ENCODE peak calls at places on chromosomes 7 and 10, in ten cellular contexts. S is stomach, T is MM.1S, J is tibial nerve, O is adrenal gland, P is brain microvascular endothelial cell, R is GM23338, K is progenitor cell of endocrine pancreas, B is astrocyte, Q is HL-60. H is an unnamed sample.

GRCh38 chr7:40717242-40717641 is 582.4 kb downstream of the SUGCT start:
- DNase-seq in P (peak), O (peak), J (peak), S (peak), K (no peak), T (peak), Q (no peak), B (peak), R (peak), H (no peak)

GRCh38 chr7:17085186-17085585 is 203.4 kb upstream of the AGR3 start:
- DNase-seq in B (no peak), T (no peak), P (no peak), R (no peak), O (no peak), K (no peak), S (no peak), J (no peak), Q (no peak), H (no peak)

GRCh38 chr10:124744047-124744687 is at the start of gene FAM53B:
- DNase-seq in S (peak), P (peak), B (peak), T (peak), Q (peak), R (peak), J (peak), O (peak), K (peak), H (peak)

GRCh38 chr7:122746948-122747347 is 44.2 kb upstream of the RNF148 start:
- DNase-seq in K (no peak), J (no peak), S (no peak), P (no peak), O (no peak), B (no peak), T (no peak), Q (no peak), R (no peak), H (no peak)

GRCh38 chr10:87619705-87620104 is 40.0 kb upstream of the PAPSS2 start:
- DNase-seq in K (no peak), S (no peak), J (no peak), T (no peak), O (no peak), Q (no peak), P (no peak), B (peak), R (no peak), H (peak)

GRCh38 chr7:22726849-22727792 is at the start of gene IL6:
- DNase-seq in Q (no peak), T (no peak), S (peak), J (peak), R (peak), K (no peak), P (peak), B (peak), O (peak), H (peak)

GRCh38 chr7:121447939-121448338 is 51.8 kb upstream of the FAM3C start:
- DNase-seq in T (no peak), K (no peak), B (no peak), O (no peak), Q (no peak), R (no peak), S (no peak), J (no peak), P (no peak), H (no peak)

GRCh38 chr7:5692845-5693278 is 88.6 kb downstream of the RNF216 start:
- DNase-seq in S (no peak), O (no peak), P (peak), Q (no peak), R (no peak), B (peak), K (no peak), T (no peak), J (no peak), H (peak)

GRCh38 chr7:66150471-66150870 is 35.8 kb downstream of the CRCP start:
- DNase-seq in Q (peak), K (no peak), T (no peak), O (peak), S (no peak), P (peak), B (peak), J (peak), R (no peak), H (peak)

GRCh38 chr10:31650010-31650409 is 278.6 kb downstream of the ARHGAP12 start:
- DNase-seq in Q (no peak), R (no peak), K (no peak), T (no peak), S (no peak), O (peak), J (peak), B (peak), P (peak), H (peak)

GRCh38 chr7:121832347-121832746 is 40.6 kb upstream of the PTPRZ1 start:
- DNase-seq in S (peak), Q (no peak), K (no peak), O (peak), R (no peak), T (no peak), B (peak), J (no peak), P (no peak), H (no peak)

GRCh38 chr7:5701085-5701914 is 80.2 kb downstream of the RNF216 start:
- DNase-seq in Q (peak), T (no peak), P (no peak), O (no peak), K (no peak), J (no peak), S (no peak), B (no peak), R (no peak), H (no peak)

GRCh38 chr10:15461353-15462108 is 90.4 kb upstream of the FAM171A1 start:
- DNase-seq in T (no peak), P (peak), J (peak), B (no peak), Q (no peak), S (no peak), R (no peak), O (peak), K (no peak), H (peak)

GRCh38 chr7:381211-382117 is 91.5 kb downstream of the FOXL3 start:
- DNase-seq in B (no peak), S (peak), R (no peak), T (no peak), O (no peak), Q (no peak), J (no peak), K (no peak), P (no peak), H (no peak)

GRCh38 chr10:125584954-125585353 is 98.0 kb downstream of the TEX36 start:
- DNase-seq in J (no peak), K (no peak), R (no peak), O (no peak), T (no peak), Q (no peak), B (no peak), S (no peak), P (no peak), H (no peak)

GRCh38 chr10:62779487-62780248 is 24.9 kb upstream of the ADO start:
- DNase-seq in T (peak), K (no peak), S (peak), Q (no peak), O (no peak), R (no peak), J (no peak), P (peak), B (peak), H (no peak)

GRCh38 chr10:24989867-24990266 is 26.1 kb downstream of the ENKUR start:
- DNase-seq in Q (no peak), B (no peak), K (no peak), O (no peak), J (no peak), S (no peak), R (no peak), P (no peak), T (no peak), H (no peak)

DNA sequence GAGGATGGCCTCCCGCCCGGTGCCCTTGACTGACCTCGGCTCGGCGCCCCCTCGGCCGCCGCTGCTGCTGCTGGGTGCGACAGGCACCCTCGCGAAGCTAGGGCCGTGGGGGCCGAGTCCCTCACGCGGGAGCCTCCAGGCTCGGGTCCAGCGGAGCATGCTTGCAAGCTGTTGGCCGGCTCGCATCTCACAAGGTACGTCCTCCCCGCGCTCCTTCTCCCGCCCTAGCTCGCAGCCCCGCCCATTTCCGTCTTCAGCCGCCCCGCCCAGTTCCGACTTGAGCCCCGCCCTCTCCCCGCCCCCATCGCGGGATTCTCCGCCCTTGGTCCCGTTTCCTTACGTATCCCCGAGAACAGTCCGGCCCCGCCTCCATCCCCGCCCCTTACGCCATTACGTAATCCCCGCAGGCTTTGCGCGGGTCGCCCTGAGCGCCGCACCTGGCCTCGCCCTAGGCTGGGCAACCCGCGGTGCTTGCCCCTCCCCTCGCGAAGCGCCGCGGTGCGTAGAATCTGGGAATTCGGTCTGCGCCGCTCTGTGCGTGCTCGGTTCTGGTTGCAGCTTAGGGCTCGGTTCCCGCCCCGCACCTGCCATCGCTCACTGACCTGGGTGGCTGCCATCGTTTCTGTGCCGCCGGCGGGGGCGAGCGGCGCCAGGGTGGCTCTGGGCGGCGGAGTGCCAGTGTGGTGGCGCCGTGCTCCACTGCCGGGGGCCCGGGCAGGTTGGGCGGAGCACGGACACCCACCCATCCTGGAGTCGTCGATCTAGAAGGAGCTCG is at the start of gene ABHD11:
- DNase-seq in O (peak), B (peak), K (peak), T (peak), Q (peak), S (peak), P (peak), J (peak), R (peak), H (peak)
- TF ChIP-seq CTCF in O (no peak), B (no peak), K (no peak), T (no peak), Q (no peak), S (no peak), P (no peak), J (no peak), R (no peak), H (no peak)

GRCh38 chr10:133303206-133303605 is 5.5 kb downstream of the TUBGCP2 start:
- DNase-seq in O (no peak), T (no peak), P (no peak), B (no peak), R (no peak), J (no peak), S (no peak), Q (no peak), K (no peak), H (no peak)
- TF ChIP-seq CTCF in O (no peak), T (no peak), P (no peak), B (no peak), R (no peak), J (no peak), S (no peak), Q (no peak), K (no peak), H (no peak)

GRCh38 chr7:142012825-142013506 is 17.3 kb downstream of the MGAM start:
- DNase-seq in S (no peak), O (no peak), K (no peak), P (peak), R (peak), B (no peak), T (no peak), J (no peak), Q (peak), H (no peak)
- TF ChIP-seq CTCF in S (no peak), O (no peak), K (no peak), P (peak), R (peak), B (no peak), T (no peak), J (no peak), Q (no peak), H (no peak)

DNA sequence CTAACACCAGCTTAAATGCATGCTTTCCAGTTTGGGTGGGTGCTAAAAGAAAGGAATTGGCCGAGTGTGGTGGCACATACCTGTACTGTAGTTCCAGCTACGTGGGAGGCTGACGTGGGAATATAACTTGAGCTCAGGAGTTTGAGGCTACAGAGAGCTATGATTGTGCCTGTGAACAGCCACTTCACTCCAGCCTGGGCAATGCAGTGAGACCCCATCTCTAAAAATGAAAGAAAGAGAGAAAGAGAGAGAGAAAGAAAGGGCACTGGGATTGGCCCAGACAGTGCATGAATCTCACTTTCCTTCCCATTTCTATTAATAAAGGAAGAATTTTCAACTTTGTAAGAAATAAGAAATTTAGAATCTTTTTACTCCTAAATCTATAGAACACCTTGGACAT is 265.4 kb downstream of the CREB5 start:
- DNase-seq in P (no peak), K (no peak), S (no peak), B (no peak), T (no peak), R (no peak), O (no peak), Q (no peak), J (no peak), H (no peak)
- TF ChIP-seq CTCF in P (no peak), K (no peak), S (no peak), B (no peak), T (no peak), R (no peak), O (no peak), Q (no peak), J (no peak), H (no peak)

DNA sequence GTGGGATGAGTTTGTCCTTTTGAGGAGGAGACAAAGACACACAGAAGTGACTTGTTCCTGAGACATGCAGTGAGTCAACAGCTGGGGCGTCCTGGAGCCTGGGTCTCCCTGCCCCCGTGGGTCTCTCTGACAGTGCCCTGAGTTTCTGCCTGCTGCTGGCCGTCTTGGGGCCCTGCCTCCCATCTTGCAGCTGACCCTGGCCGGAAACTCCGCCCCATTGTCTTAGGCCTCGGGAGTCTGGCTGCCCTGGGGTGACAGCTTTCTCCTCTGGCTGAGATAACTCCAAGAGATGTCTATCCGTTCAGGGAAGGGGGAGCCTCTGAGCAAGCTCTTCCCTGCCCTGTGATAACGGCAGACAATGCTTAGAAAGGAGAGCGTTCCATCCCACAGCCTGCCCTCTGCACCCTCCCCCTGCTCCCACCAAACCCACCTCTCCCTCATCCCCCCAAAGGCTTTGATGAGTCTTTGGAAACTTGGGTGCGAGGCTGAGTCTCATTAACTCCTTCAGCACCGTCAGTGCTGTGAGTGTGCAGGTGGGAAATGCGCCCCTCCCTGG is 69.5 kb upstream of the PODXL start:
- DNase-seq in J (no peak), S (no peak), Q (no peak), P (peak), B (peak), K (no peak), R (peak), T (no peak), O (peak), H (peak)
- TF ChIP-seq CTCF in J (no peak), S (no peak), Q (no peak), P (peak), B (no peak), K (no peak), R (peak), T (no peak), O (no peak), H (peak)

GRCh38 chr7:107046511-107047259 is 2.2 kb downstream of the PRKAR2B start:
- DNase-seq in J (no peak), O (no peak), S (no peak), T (no peak), B (no peak), P (no peak), R (no peak), Q (no peak), K (no peak), H (no peak)

GRCh38 chr7:107049971-107050532 is 5.5 kb downstream of the PRKAR2B start:
- DNase-seq in K (no peak), P (no peak), T (no peak), S (no peak), J (no peak), O (no peak), R (no peak), Q (no peak), B (no peak), H (no peak)

GRCh38 chr7:107049480-107049879 is 5.0 kb downstream of the PRKAR2B start:
- DNase-seq in Q (no peak), R (no peak), K (no peak), S (no peak), B (no peak), P (no peak), T (no peak), J (no peak), O (no peak), H (no peak)

GRCh38 chr7:107047902-107048782 is 3.6 kb downstream of the PRKAR2B start:
- DNase-seq in R (peak), O (no peak), K (no peak), S (no peak), T (no peak), B (peak), Q (no peak), P (no peak), J (no peak), H (peak)

DNA sequence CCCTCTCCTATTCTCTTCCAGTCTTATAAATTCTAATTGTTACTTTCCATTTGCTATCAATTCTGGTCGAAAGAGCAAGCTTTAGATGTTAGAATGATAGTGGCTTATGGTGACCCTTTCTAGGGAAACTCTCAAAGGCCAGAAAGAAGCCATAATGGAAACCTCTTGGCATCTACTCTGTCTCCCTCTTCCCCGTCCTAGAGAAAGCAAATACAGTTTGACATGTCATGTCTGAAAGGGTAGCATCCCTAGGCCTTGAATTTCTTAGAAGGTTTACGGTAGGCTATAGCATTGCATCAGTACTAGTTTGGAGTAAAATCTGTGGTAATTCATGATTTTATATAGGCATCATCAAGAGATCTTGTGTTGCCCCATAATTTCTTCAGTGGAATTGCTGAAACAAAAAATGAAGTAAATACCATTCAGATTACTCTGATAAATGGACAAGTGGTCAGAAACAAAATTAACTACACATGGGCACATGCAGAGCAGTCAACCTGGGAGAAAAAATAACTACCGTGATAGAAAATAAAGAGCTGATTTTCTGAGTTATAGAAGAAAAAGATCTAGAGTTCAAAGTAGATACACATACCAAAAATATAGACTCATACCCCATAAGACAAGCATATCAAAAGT is 4.4 kb downstream of the PRKAR2B start:
- DNase-seq in P (no peak), K (no peak), O (no peak), R (no peak), T (no peak), J (no peak), S (no peak), B (no peak), Q (no peak), H (no peak)
- TF ChIP-seq CTCF in P (no peak), K (no peak), O (no peak), R (no peak), T (no peak), J (no peak), S (no peak), B (no peak), Q (no peak), H (no peak)

H was measured in HFFc6.